ENCODE peak calls at places on chromosome 19, in six cellular contexts. B is suprapubic skin, P is left ventricle myocardium inferior, I is mammary epithelial cell, L is fibroblast of the aortic adventitia, O is WTC11. J is an unnamed sample.

GRCh38 chr19:55690109-55690768 is 15.2 kb downstream of the EPN1 start:
- DNase-seq in P (peak), O (no peak), L (no peak), I (no peak), B (no peak), J (no peak)

GRCh38 chr19:18603958-18604819 is 2.4 kb downstream of the CRLF1 start:
- DNase-seq in B (no peak), P (no peak), O (no peak), I (no peak), L (no peak), J (no peak)

GRCh38 chr19:31330761-31331160 is 18.5 kb downstream of the TSHZ3 start:
- DNase-seq in B (no peak), P (no peak), L (no peak), I (peak), O (no peak), J (no peak)

GRCh38 chr19:4519521-4520277 is 1.4 kb upstream of the PLIN4 start:
- DNase-seq in B (no peak), O (no peak), L (no peak), P (peak), I (peak), J (no peak)

GRCh38 chr19:54325194-54325621 is 12.2 kb upstream of the LILRA5 start:
- DNase-seq in B (no peak), I (peak), P (no peak), O (peak), L (peak), J (no peak)

GRCh38 chr19:7847664-7848063 is 17.6 kb downstream of the EVI5L start:
- DNase-seq in P (no peak), I (no peak), L (no peak), O (no peak), B (no peak), J (no peak)

GRCh38 chr19:34241513-34242337 is 12.6 kb upstream of the GARRE1 start:
- DNase-seq in I (no peak), P (no peak), B (no peak), O (peak), L (no peak), J (no peak)

GRCh38 chr19:34155686-34156085 is 16.6 kb upstream of the LSM14A start:
- DNase-seq in L (peak), O (no peak), P (no peak), B (no peak), I (no peak), J (no peak)

GRCh38 chr19:47040869-47041268 is 7.6 kb downstream of the TMEM160 start:
- DNase-seq in L (no peak), P (no peak), O (no peak), B (no peak), I (no peak), J (no peak)

GRCh38 chr19:7748756-7749155 is 1.4 kb upstream of the CD209 start:
- DNase-seq in B (no peak), I (peak), O (peak), P (no peak), L (peak), J (no peak)

GRCh38 chr19:55640577-55641375 is at the start of gene ZNF580:
- DNase-seq in L (peak), B (no peak), O (peak), P (peak), I (peak), J (no peak)

GRCh38 chr19:10420444-10421239 is at the start of gene PDE4A:
- DNase-seq in I (peak), L (no peak), P (no peak), O (peak), B (no peak), J (no peak)
- TF ChIP-seq CTCF in I (peak), L (peak), P (peak), O (peak), B (no peak), J (peak)

GRCh38 chr19:2840794-2841790 is at the start of gene ZNF555:
- DNase-seq in O (peak), L (peak), I (peak), P (peak), B (peak), J (peak)
- TF ChIP-seq CTCF in O (no peak), L (peak), I (peak), P (peak), B (peak), J (peak)

GRCh38 chr19:17380426-17381138 is 3.4 kb upstream of the PLVAP start:
- DNase-seq in O (no peak), L (no peak), I (no peak), P (no peak), B (no peak), J (no peak)

GRCh38 chr19:17379221-17379631 is 2.1 kb upstream of the PLVAP start:
- DNase-seq in P (no peak), I (no peak), B (no peak), L (no peak), O (peak), J (no peak)

GRCh38 chr19:17376935-17377600 is at the start of gene PLVAP:
- DNase-seq in L (no peak), O (no peak), P (peak), B (no peak), I (no peak), J (no peak)
- TF ChIP-seq CTCF in L (peak), O (no peak), P (peak), B (no peak), I (no peak), J (no peak)

DNA sequence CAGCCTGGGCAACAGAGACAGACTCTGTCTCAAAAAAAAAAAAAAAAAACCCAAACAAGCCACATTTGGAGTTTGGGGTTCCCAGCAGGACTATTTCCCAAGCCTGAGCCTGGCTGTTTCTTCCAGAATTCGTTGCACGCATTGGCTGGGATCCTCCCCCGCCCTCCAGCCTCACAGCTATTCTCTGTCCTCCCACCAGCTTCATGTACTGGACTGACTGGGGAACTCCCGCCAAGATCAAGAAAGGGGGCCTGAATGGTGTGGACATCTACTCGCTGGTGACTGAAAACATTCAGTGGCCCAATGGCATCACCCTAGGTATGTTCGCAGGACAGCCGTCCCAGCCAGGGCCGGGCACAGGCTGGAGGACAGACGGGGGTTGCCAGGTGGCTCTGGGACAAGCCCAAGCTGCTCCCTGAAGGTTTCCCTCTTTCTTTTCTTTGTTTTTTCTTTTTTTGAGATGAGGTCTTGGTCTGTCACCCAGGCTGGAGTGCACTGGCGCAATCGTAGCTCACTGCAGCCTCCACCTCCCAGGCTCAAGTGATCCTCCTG is 26.7 kb downstream of the LDLR start:
- DNase-seq in B (no peak), I (no peak), P (no peak), O (no peak), L (no peak), J (no peak)
- TF ChIP-seq CTCF in B (no peak), I (no peak), P (no peak), O (no peak), L (no peak), J (no peak)

GRCh38 chr19:16383584-16384161 is 59.0 kb downstream of the KLF2 start:
- DNase-seq in O (no peak), B (no peak), L (no peak), I (no peak), P (no peak), J (no peak)
- TF ChIP-seq CTCF in O (peak), B (no peak), L (no peak), I (no peak), P (peak), J (no peak)

GRCh38 chr19:48713041-48713863 is 6.3 kb downstream of the MAMSTR start:
- DNase-seq in I (no peak), P (no peak), L (no peak), O (peak), B (no peak), J (no peak)
- TF ChIP-seq CTCF in I (no peak), P (peak), L (peak), O (no peak), B (no peak), J (peak)

GRCh38 chr19:36573020-36573947 is at the start of gene ZNF529:
- DNase-seq in B (peak), O (peak), P (peak), I (peak), L (peak), J (peak)
- TF ChIP-seq CTCF in B (no peak), O (no peak), P (no peak), I (no peak), L (no peak), J (no peak)